ENCODE peak calls at places on chromosomes 11 and 22, in five cellular contexts. W is stimulated activated CD4-positive, alpha-beta T cell treated with anti-CD3 and anti-CD28 coated beads, Interleukin-4, amount 100 ng/mL, for 1 hour; U is naive thymus-derived CD8-positive, alpha-beta T cell; R is AG09309; Q is activated gamma-delta T cell treated with Interleukin-2 at 50 U/mL for 16 hours. C is an unnamed sample.

GRCh38 chr11:35372565-35373283 is 46.6 kb downstream of the SLC1A2 start:
- DNase-seq in W (no peak), U (no peak), R (no peak), Q (no peak), C (peak)

GRCh38 chr11:126359431-126360048 is 4.1 kb downstream of the ST3GAL4 start:
- DNase-seq in W (no peak), U (no peak), R (peak), Q (no peak), C (no peak)

GRCh38 chr11:115579181-115579825 is 75.1 kb upstream of the CADM1 start:
- DNase-seq in W (no peak), U (no peak), R (no peak), Q (no peak), C (no peak)

GRCh38 chr11:82732734-82733443 is 775 bp downstream of the FAM181B start:
- DNase-seq in W (peak), U (no peak), R (no peak), Q (no peak), C (peak)

GRCh38 chr22:49666146-49666809 is 161.4 kb downstream of the BRD1 start:
- DNase-seq in W (no peak), U (no peak), R (no peak), Q (no peak), C (no peak)

GRCh38 chr22:45844949-45845613 is 131.9 kb downstream of the WNT7B start:
- DNase-seq in W (no peak), U (no peak), R (no peak), Q (no peak), C (no peak)

GRCh38 chr22:37731804-37732471 is 35.1 kb downstream of the TRIOBP start:
- DNase-seq in W (no peak), U (no peak), R (no peak), Q (no peak), C (peak)

GRCh38 chr11:16818284-16818683 is 79.8 kb downstream of the C11orf58 start:
- DNase-seq in W (no peak), U (no peak), R (no peak), Q (no peak), C (no peak)

GRCh38 chr11:71249301-71249700 is 3.1 kb downstream of the SHANK2 start:
- DNase-seq in W (no peak), U (no peak), R (no peak), Q (no peak), C (no peak)

GRCh38 chr22:44685384-44686056 is 16.5 kb upstream of the PRR5 start:
- DNase-seq in W (peak), U (peak), R (no peak), Q (peak), C (peak)

GRCh38 chr11:12266943-12267342 is 110.4 kb upstream of the PARVA start:
- DNase-seq in W (no peak), U (no peak), R (no peak), Q (no peak), C (no peak)

GRCh38 chr11:67117667-67118058 is 1.4 kb upstream of the KDM2A start:
- DNase-seq in W (peak), U (no peak), R (no peak), Q (peak), C (no peak)

GRCh38 chr11:45872513-45873356 is 12.7 kb upstream of the MAPK8IP1 start:
- DNase-seq in W (peak), U (no peak), R (peak), Q (no peak), C (peak)

GRCh38 chr22:37823134-37823985 is at the start of gene GALR3:
- DNase-seq in W (no peak), U (no peak), R (no peak), Q (no peak), C (no peak)

GRCh38 chr11:68579455-68579854 is 104.9 kb upstream of the GAL start:
- DNase-seq in W (no peak), U (no peak), R (no peak), Q (no peak), C (no peak)

GRCh38 chr11:43765194-43765593 is 84.7 kb downstream of the HSD17B12 start:
- DNase-seq in W (no peak), U (no peak), R (no peak), Q (no peak), C (no peak)

GRCh38 chr11:35990170-35990569 is 46.3 kb downstream of the LDLRAD3 start:
- DNase-seq in W (no peak), U (no peak), R (no peak), Q (no peak), C (no peak)

GRCh38 chr11:113110046-113110445 is 148.8 kb downstream of the NCAM1 start:
- DNase-seq in W (no peak), U (no peak), R (no peak), Q (no peak), C (no peak)

GRCh38 chr22:16949561-16949960 is 58.5 kb downstream of the GAB4 start:
- DNase-seq in W (no peak), U (no peak), R (no peak), Q (no peak), C (no peak)

GRCh38 chr22:36546932-36547331 is 18.0 kb upstream of the EIF3D start:
- DNase-seq in W (no peak), U (no peak), R (peak), Q (no peak), C (peak)

GRCh38 chr22:46131151-46131587 is 19.2 kb upstream of the PPARA start:
- DNase-seq in W (no peak), U (no peak), R (no peak), Q (no peak), C (no peak)

GRCh38 chr11:122095950-122096942 is 19.8 kb downstream of the BLID start:
- DNase-seq in W (no peak), U (no peak), R (no peak), Q (no peak), C (no peak)

GRCh38 chr11:28347351-28347750 is 239.2 kb downstream of the METTL15 start:
- DNase-seq in W (no peak), U (no peak), R (no peak), Q (no peak), C (no peak)

GRCh38 chr22:30602049-30602448 is 4.9 kb upstream of the TCN2 start:
- DNase-seq in W (no peak), U (no peak), R (no peak), Q (no peak), C (peak)

GRCh38 chr11:61564936-61565696 is 15.8 kb downstream of the SYT7 start:
- DNase-seq in W (no peak), U (no peak), R (no peak), Q (no peak), C (no peak)

GRCh38 chr22:27212617-27213177 is 555.3 kb downstream of the MIAT start:
- DNase-seq in W (no peak), U (no peak), R (peak), Q (no peak), C (peak)

GRCh38 chr22:22982616-22983015 is 87.7 kb upstream of the GNAZ start:
- DNase-seq in W (no peak), U (no peak), R (no peak), Q (no peak), C (no peak)

GRCh38 chr11:130709531-130709930 is 206.7 kb downstream of the SNX19 start:
- DNase-seq in W (no peak), U (no peak), R (no peak), Q (no peak), C (no peak)

GRCh38 chr22:32583921-32584335 is 109.3 kb downstream of the FBXO7 start:
- DNase-seq in W (no peak), U (no peak), R (no peak), Q (no peak), C (no peak)

GRCh38 chr11:76658651-76659650 is 11.6 kb downstream of the LRRC32 start:
- DNase-seq in W (no peak), U (peak), R (no peak), Q (no peak), C (no peak)

C was measured in ACHN.